ENCODE peak calls at places on chromosomes 7 and 10, in ten cellular contexts. S, G, D, Q, O, N, X, V, I and J are unnamed samples.

GRCh38 chr10:80590585-80591125 is 53.0 kb downstream of the SH2D4B start:
- DNase-seq in S (no peak), G (no peak), D (no peak), Q (no peak), O (no peak), N (no peak), X (no peak), V (no peak), I (no peak), J (no peak)

GRCh38 chr10:88819290-88819689 is 16.8 kb downstream of the LIPM start:
- DNase-seq in S (no peak), G (no peak), D (no peak), Q (no peak), O (no peak), N (no peak), X (no peak), V (peak; percentile 8), I (no peak), J (no peak)

GRCh38 chr7:138799336-138799965 is 1.5 kb upstream of the ATP6V0A4 start:
- DNase-seq in S (no peak), G (no peak), D (no peak), Q (no peak), O (no peak), N (no peak), X (no peak), V (no peak), I (no peak), J (no peak)

GRCh38 chr10:1454964-1455363 is 282.4 kb downstream of the ADARB2 start:
- DNase-seq in S (no peak), G (no peak), D (no peak), Q (no peak), O (no peak), N (no peak), X (no peak), V (no peak), I (no peak), J (no peak)

GRCh38 chr10:80855348-80855971 is 317.8 kb downstream of the SH2D4B start:
- DNase-seq in S (no peak), G (no peak), D (no peak), Q (no peak), O (peak; percentile 56), N (peak; percentile 17), X (no peak), V (no peak), I (peak; percentile 37), J (no peak)

GRCh38 chr7:7707756-7708310 is 10.6 kb downstream of the RPA3 start:
- DNase-seq in S (no peak), G (no peak), D (no peak), Q (no peak), O (no peak), N (peak; percentile 26), X (no peak), V (peak; percentile 59), I (peak; percentile 53), J (no peak)

GRCh38 chr10:117647306-117647705 is 104.8 kb downstream of the EMX2 start:
- DNase-seq in S (no peak), G (no peak), D (no peak), Q (no peak), O (no peak), N (no peak), X (no peak), V (no peak), I (no peak), J (no peak)

GRCh38 chr10:70985824-70986336 is 97.5 kb upstream of the PCBD1 start:
- DNase-seq in S (no peak), G (no peak), D (no peak), Q (no peak), O (no peak), N (peak; percentile 16), X (no peak), V (no peak), I (no peak), J (peak; percentile 37)

GRCh38 chr10:73552819-73553218 is 38.3 kb downstream of the USP54 start:
- DNase-seq in S (no peak), G (no peak), D (no peak), Q (no peak), O (no peak), N (no peak), X (no peak), V (no peak), I (no peak), J (no peak)
- H3K4me1 ChIP-seq in S (no peaks in the 10 kb centered on the region), G (no peaks in the 10 kb centered on the region), D (no peaks in the 10 kb centered on the region), Q (no peaks in the 10 kb centered on the region), O (peaks cover 9% of the 10 kb centered on the region), N (peaks cover 25% of the 10 kb centered on the region), X (no peaks in the 10 kb centered on the region), V (no peaks in the 10 kb centered on the region), I (no peaks in the 10 kb centered on the region), J (peaks cover 83% of the 10 kb centered on the region)

GRCh38 chr7:143181349-143181748 is 1.9 kb upstream of the TAS2R39 start:
- DNase-seq in S (no peak), G (no peak), D (no peak), Q (no peak), O (no peak), N (no peak), X (no peak), V (no peak), I (no peak), J (no peak)
- H3K4me1 ChIP-seq in S (no peaks in the 10 kb centered on the region), G (no peaks in the 10 kb centered on the region), D (no peaks in the 10 kb centered on the region), Q (no peaks in the 10 kb centered on the region), O (no peaks in the 10 kb centered on the region), N (no peaks in the 10 kb centered on the region), X (no peaks in the 10 kb centered on the region), V (no peaks in the 10 kb centered on the region), I (peaks cover 11% of the 10 kb centered on the region), J (no peaks in the 10 kb centered on the region)

GRCh38 chr7:129902788-129903422 is 49.9 kb downstream of the UBE2H start:
- DNase-seq in S (no peak), G (no peak), D (no peak), Q (no peak), O (no peak), N (no peak), X (no peak), V (no peak), I (peak; percentile 78), J (no peak)
- H3K4me1 ChIP-seq in S (peaks cover 14% of the 10 kb centered on the region), G (peaks cover 8% of the 10 kb centered on the region), D (peaks cover 34% of the 10 kb centered on the region), Q (peaks cover 45% of the 10 kb centered on the region), O (peaks cover 17% of the 10 kb centered on the region), N (peaks cover 5% of the 10 kb centered on the region), X (peaks cover 55% of the 10 kb centered on the region), V (no peaks in the 10 kb centered on the region), I (peaks cover 59% of the 10 kb centered on the region), J (peaks cover 79% of the 10 kb centered on the region)

GRCh38 chr10:32950457-32951109 is 7.4 kb downstream of the ITGB1 start:
- DNase-seq in S (no peak), G (no peak), D (no peak), Q (no peak), O (no peak), N (no peak), X (no peak), V (no peak), I (peak; percentile 10), J (no peak)
- H3K4me1 ChIP-seq in S (peaks cover 77% of the 10 kb centered on the region), G (peaks cover 7% of the 10 kb centered on the region), D (peaks cover 56% of the 10 kb centered on the region), Q (peaks cover 65% of the 10 kb centered on the region), O (peaks cover 53% of the 10 kb centered on the region), N (peaks cover 14% of the 10 kb centered on the region), X (peaks cover 83% of the 10 kb centered on the region), V (peaks cover 22% of the 10 kb centered on the region), I (peaks cover 45% of the 10 kb centered on the region), J (peaks cover 77% of the 10 kb centered on the region)

GRCh38 chr10:121355161-121355560 is 243.1 kb downstream of the FGFR2 start:
- DNase-seq in S (no peak), G (no peak), D (no peak), Q (no peak), O (no peak), N (peak; percentile 66), X (no peak), V (no peak), I (no peak), J (no peak)

GRCh38 chr10:121357323-121357835 is 240.9 kb downstream of the FGFR2 start:
- DNase-seq in S (no peak), G (no peak), D (no peak), Q (no peak), O (peak; percentile 34), N (no peak), X (no peak), V (no peak), I (no peak), J (no peak)

GRCh38 chr10:121351533-121351932 is 246.7 kb downstream of the FGFR2 start:
- DNase-seq in S (no peak), G (no peak), D (no peak), Q (no peak), O (no peak), N (peak; percentile 12), X (no peak), V (no peak), I (no peak), J (no peak)

GRCh38 chr10:121356187-121356586 is 242.1 kb downstream of the FGFR2 start:
- DNase-seq in S (no peak), G (no peak), D (no peak), Q (no peak), O (no peak), N (no peak), X (no peak), V (no peak), I (no peak), J (no peak)

DNA sequence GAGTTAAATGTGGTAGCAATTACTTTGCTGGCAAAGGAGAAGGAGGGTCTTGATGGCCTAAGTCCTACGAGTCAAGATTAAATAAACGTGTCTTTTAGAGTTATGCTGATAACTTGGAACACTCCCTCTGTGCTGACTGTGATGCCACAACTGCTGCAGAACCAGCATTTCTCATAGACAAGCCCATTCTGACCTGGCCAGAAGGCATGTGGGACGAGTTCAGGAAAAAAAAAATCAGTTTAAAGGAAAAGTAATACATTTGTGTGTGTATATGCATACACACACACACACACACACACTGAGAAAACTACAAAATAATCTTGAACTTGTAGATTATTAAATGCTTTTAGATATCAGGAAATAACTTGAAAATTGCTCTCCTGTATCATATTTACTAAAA is 245.8 kb downstream of the FGFR2 start:
- DNase-seq in S (no peak), G (no peak), D (no peak), Q (no peak), O (no peak), N (no peak), X (no peak), V (no peak), I (no peak), J (no peak)
- H3K4me1 ChIP-seq in S (no peaks in the 10 kb centered on the region), G (no peaks in the 10 kb centered on the region), D (no peaks in the 10 kb centered on the region), Q (no peaks in the 10 kb centered on the region), O (no peaks in the 10 kb centered on the region), N (peaks cover 13% of the 10 kb centered on the region), X (no peaks in the 10 kb centered on the region), V (no peaks in the 10 kb centered on the region), I (no peaks in the 10 kb centered on the region), J (no peaks in the 10 kb centered on the region)

DNA sequence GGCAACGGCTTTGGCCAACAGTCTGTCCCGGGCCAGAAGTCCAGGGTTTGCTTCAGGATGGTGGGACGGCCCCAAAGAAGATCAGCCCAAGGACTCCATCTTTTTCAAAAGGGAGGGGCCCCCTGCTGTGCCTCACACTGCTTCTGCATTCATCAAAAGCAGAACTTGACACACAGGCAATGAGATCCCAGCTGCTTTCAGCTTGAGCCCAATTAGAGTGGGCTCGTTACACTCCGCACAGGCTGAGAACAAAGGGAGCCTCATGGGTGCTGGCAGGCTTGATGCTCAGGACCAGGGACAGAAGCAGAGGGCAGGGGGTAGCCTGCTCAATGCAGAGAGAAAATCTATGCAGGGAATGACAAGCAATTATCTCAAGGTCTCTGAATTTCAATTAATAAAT is 45.5 kb downstream of the VOPP1 start:
- DNase-seq in S (no peak), G (no peak), D (no peak), Q (no peak), O (peak; percentile 35), N (peak; percentile 31), X (no peak), V (no peak), I (peak; percentile 69), J (no peak)
- H3K4me1 ChIP-seq in S (no peaks in the 10 kb centered on the region), G (peaks cover 9% of the 10 kb centered on the region), D (peaks cover 25% of the 10 kb centered on the region), Q (peaks cover 10% of the 10 kb centered on the region), O (no peaks in the 10 kb centered on the region), N (peaks cover 6% of the 10 kb centered on the region), X (peaks cover under 1% of the 10 kb centered on the region), V (peaks cover 2% of the 10 kb centered on the region), I (peaks cover 14% of the 10 kb centered on the region), J (peaks cover 58% of the 10 kb centered on the region)